ENCODE peak calls at places on chromosomes 6 and 20, in ten cellular contexts. One of them, this sample, is unnamed. For H3K4me1, the result is how much of the 10 kb centered on the place peaks cover.

GRCh38 chr6:116533233-116533957 is 12.1 kb downstream of the TRAPPC3L start:
- DNase-seq in stomach: no peak
- DNase-seq in uterus: no peak
- DNase-seq in adrenal gland: no peak
- DNase-seq in Peyer's patch: no peak
- DNase-seq in sigmoid colon: no peak
- DNase-seq in transverse colon: no peak
- DNase-seq in IMR-90: no peak
- DNase-seq in esophagus muscularis mucosa: no peak
- DNase-seq in A549: no peak
- DNase-seq in this sample: no peak

GRCh38 chr20:24987244-24987643 is 5.3 kb downstream of the APMAP start:
- DNase-seq in sigmoid colon: no peak
- DNase-seq in Peyer's patch: no peak
- DNase-seq in adrenal gland: peak
- DNase-seq in stomach: no peak
- DNase-seq in transverse colon: no peak
- DNase-seq in A549: no peak
- DNase-seq in IMR-90: peak
- DNase-seq in esophagus muscularis mucosa: no peak
- DNase-seq in uterus: no peak
- DNase-seq in this sample: no peak

GRCh38 chr6:25056130-25056529 is 120.4 kb upstream of the RIPOR2 start:
- DNase-seq in adrenal gland: no peak
- DNase-seq in uterus: no peak
- DNase-seq in sigmoid colon: no peak
- DNase-seq in esophagus muscularis mucosa: no peak
- DNase-seq in IMR-90: no peak
- DNase-seq in stomach: no peak
- DNase-seq in transverse colon: peak
- DNase-seq in A549: no peak
- DNase-seq in Peyer's patch: no peak
- DNase-seq in this sample: no peak

GRCh38 chr20:8749101-8749500 is 319.8 kb upstream of the PLCB4 start:
- DNase-seq in adrenal gland: no peak
- DNase-seq in esophagus muscularis mucosa: no peak
- DNase-seq in transverse colon: no peak
- DNase-seq in sigmoid colon: no peak
- DNase-seq in IMR-90: peak
- DNase-seq in Peyer's patch: no peak
- DNase-seq in stomach: no peak
- DNase-seq in uterus: no peak
- DNase-seq in A549: no peak
- DNase-seq in this sample: no peak

GRCh38 chr20:10739575-10739974 is 65.8 kb upstream of the JAG1 start:
- DNase-seq in stomach: no peak
- DNase-seq in adrenal gland: no peak
- DNase-seq in IMR-90: no peak
- DNase-seq in Peyer's patch: no peak
- DNase-seq in transverse colon: peak
- DNase-seq in sigmoid colon: no peak
- DNase-seq in A549: no peak
- DNase-seq in uterus: no peak
- DNase-seq in esophagus muscularis mucosa: no peak
- DNase-seq in this sample: no peak

GRCh38 chr6:26187981-26188635 is 100.9 kb downstream of the HFE start:
- DNase-seq in Peyer's patch: peak
- DNase-seq in transverse colon: peak
- DNase-seq in A549: no peak
- DNase-seq in esophagus muscularis mucosa: no peak
- DNase-seq in uterus: no peak
- DNase-seq in adrenal gland: peak
- DNase-seq in stomach: no peak
- DNase-seq in IMR-90: peak
- DNase-seq in sigmoid colon: no peak
- DNase-seq in this sample: peak

GRCh38 chr6:148538251-148539190 is 195.9 kb downstream of the SASH1 start:
- DNase-seq in sigmoid colon: no peak
- DNase-seq in transverse colon: no peak
- DNase-seq in A549: no peak
- DNase-seq in stomach: no peak
- DNase-seq in uterus: no peak
- DNase-seq in IMR-90: peak
- DNase-seq in adrenal gland: no peak
- DNase-seq in Peyer's patch: no peak
- DNase-seq in esophagus muscularis mucosa: no peak
- DNase-seq in this sample: no peak

GRCh38 chr6:152979116-152979515 is 3.7 kb downstream of the FBXO5 start:
- DNase-seq in transverse colon: no peak
- DNase-seq in esophagus muscularis mucosa: no peak
- DNase-seq in IMR-90: no peak
- DNase-seq in sigmoid colon: no peak
- DNase-seq in Peyer's patch: no peak
- DNase-seq in A549: no peak
- DNase-seq in uterus: no peak
- DNase-seq in adrenal gland: no peak
- DNase-seq in stomach: no peak
- DNase-seq in this sample: no peak

DNA sequence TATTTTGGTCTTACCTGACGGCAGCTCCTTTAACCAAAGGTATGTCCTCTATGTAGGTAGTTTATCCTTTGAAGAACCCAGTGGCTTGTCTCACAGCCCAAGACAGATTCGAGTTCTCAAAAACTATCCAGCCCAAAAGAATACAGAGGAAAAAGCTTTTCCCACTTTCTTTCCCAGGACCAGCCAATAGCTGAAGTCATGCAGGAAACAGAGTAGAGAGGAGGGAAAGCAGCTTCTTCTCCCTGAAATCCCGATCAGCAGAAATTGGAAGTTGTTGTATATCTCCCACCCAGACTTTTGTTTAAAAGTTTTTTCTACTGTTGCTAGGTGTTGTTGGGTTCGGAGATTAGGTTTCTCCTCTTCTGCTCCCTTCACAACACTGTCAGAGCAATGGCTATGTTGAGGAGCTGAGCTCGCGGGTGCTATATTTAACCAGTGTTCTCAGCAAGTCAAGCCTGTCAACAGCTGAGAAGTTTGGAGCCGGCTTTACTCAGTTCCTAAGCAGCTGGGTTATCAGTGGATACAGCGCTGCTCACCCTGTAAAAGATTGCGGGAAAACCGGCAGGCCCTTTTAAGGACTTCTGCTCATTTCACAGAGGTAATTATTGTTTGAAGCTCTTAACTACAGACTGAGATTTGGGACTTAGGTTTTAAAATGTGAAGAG is at the start of gene FILIP1:
- DNase-seq in sigmoid colon: peak
- DNase-seq in uterus: peak
- DNase-seq in IMR-90: peak
- DNase-seq in adrenal gland: peak
- DNase-seq in stomach: no peak
- DNase-seq in Peyer's patch: no peak
- DNase-seq in esophagus muscularis mucosa: no peak
- DNase-seq in A549: no peak
- DNase-seq in transverse colon: peak
- DNase-seq in this sample: no peak
- TF ChIP-seq POLR2A in sigmoid colon: peak
- TF ChIP-seq POLR2A in uterus: peak
- TF ChIP-seq POLR2A in IMR-90: no peak
- TF ChIP-seq POLR2A in adrenal gland: no peak
- TF ChIP-seq POLR2A in stomach: no peak
- TF ChIP-seq POLR2A in Peyer's patch: no peak
- TF ChIP-seq POLR2A in esophagus muscularis mucosa: peak
- TF ChIP-seq POLR2A in A549: no peak
- TF ChIP-seq POLR2A in transverse colon: peak
- TF ChIP-seq POLR2A in this sample: no peak

GRCh38 chr6:129684323-129684884 is 25.6 kb downstream of the ARHGAP18 start:
- DNase-seq in adrenal gland: no peak
- DNase-seq in A549: no peak
- DNase-seq in sigmoid colon: no peak
- DNase-seq in transverse colon: no peak
- DNase-seq in stomach: no peak
- DNase-seq in Peyer's patch: no peak
- DNase-seq in esophagus muscularis mucosa: peak
- DNase-seq in IMR-90: no peak
- DNase-seq in uterus: no peak
- DNase-seq in this sample: no peak

GRCh38 chr6:129685640-129686031 is 24.3 kb downstream of the ARHGAP18 start:
- DNase-seq in stomach: no peak
- DNase-seq in sigmoid colon: no peak
- DNase-seq in transverse colon: no peak
- DNase-seq in adrenal gland: no peak
- DNase-seq in Peyer's patch: no peak
- DNase-seq in esophagus muscularis mucosa: no peak
- DNase-seq in A549: no peak
- DNase-seq in IMR-90: no peak
- DNase-seq in uterus: no peak
- DNase-seq in this sample: no peak

GRCh38 chr6:129686941-129687627 is 22.9 kb downstream of the ARHGAP18 start:
- DNase-seq in uterus: no peak
- DNase-seq in stomach: no peak
- DNase-seq in IMR-90: peak
- DNase-seq in transverse colon: peak
- DNase-seq in sigmoid colon: no peak
- DNase-seq in Peyer's patch: no peak
- DNase-seq in esophagus muscularis mucosa: peak
- DNase-seq in A549: no peak
- DNase-seq in adrenal gland: no peak
- DNase-seq in this sample: no peak

GRCh38 chr6:129683606-129684322 is 26.2 kb downstream of the ARHGAP18 start:
- DNase-seq in transverse colon: peak
- DNase-seq in adrenal gland: peak
- DNase-seq in esophagus muscularis mucosa: peak
- DNase-seq in IMR-90: peak
- DNase-seq in uterus: peak
- DNase-seq in A549: peak
- DNase-seq in sigmoid colon: peak
- DNase-seq in Peyer's patch: no peak
- DNase-seq in stomach: peak
- DNase-seq in this sample: peak

GRCh38 chr6:129684903-129685639 is 24.9 kb downstream of the ARHGAP18 start:
- DNase-seq in A549: no peak
- DNase-seq in esophagus muscularis mucosa: peak
- DNase-seq in sigmoid colon: no peak
- DNase-seq in transverse colon: no peak
- DNase-seq in Peyer's patch: no peak
- DNase-seq in IMR-90: no peak
- DNase-seq in stomach: no peak
- DNase-seq in uterus: no peak
- DNase-seq in adrenal gland: no peak
- DNase-seq in this sample: no peak
- H3K4me1 ChIP-seq in A549: under half
- H3K4me1 ChIP-seq in esophagus muscularis mucosa: under half
- H3K4me1 ChIP-seq in sigmoid colon: under half
- H3K4me1 ChIP-seq in transverse colon: under half
- H3K4me1 ChIP-seq in Peyer's patch: under half
- H3K4me1 ChIP-seq in IMR-90: under half
- H3K4me1 ChIP-seq in stomach: half or more
- H3K4me1 ChIP-seq in uterus: under half
- H3K4me1 ChIP-seq in adrenal gland: under half
- H3K4me1 ChIP-seq in this sample: under half

GRCh38 chr20:31602779-31603441 is 2.2 kb upstream of the ID1 start:
- DNase-seq in stomach: peak
- DNase-seq in uterus: no peak
- DNase-seq in adrenal gland: no peak
- DNase-seq in Peyer's patch: no peak
- DNase-seq in sigmoid colon: no peak
- DNase-seq in A549: peak
- DNase-seq in transverse colon: peak
- DNase-seq in esophagus muscularis mucosa: no peak
- DNase-seq in IMR-90: peak
- DNase-seq in this sample: no peak

GRCh38 chr20:31605031-31605901 is at the start of gene ID1:
- DNase-seq in uterus: peak
- DNase-seq in transverse colon: peak
- DNase-seq in Peyer's patch: peak
- DNase-seq in IMR-90: peak
- DNase-seq in adrenal gland: peak
- DNase-seq in A549: peak
- DNase-seq in stomach: peak
- DNase-seq in esophagus muscularis mucosa: peak
- DNase-seq in sigmoid colon: peak
- DNase-seq in this sample: peak

GRCh38 chr20:31602430-31602778 is 2.7 kb upstream of the ID1 start:
- DNase-seq in uterus: no peak
- DNase-seq in Peyer's patch: no peak
- DNase-seq in transverse colon: no peak
- DNase-seq in adrenal gland: no peak
- DNase-seq in sigmoid colon: no peak
- DNase-seq in stomach: no peak
- DNase-seq in IMR-90: no peak
- DNase-seq in esophagus muscularis mucosa: no peak
- DNase-seq in A549: no peak
- DNase-seq in this sample: no peak

GRCh38 chr20:31604567-31605030 is 490 bp upstream of the ID1 start:
- DNase-seq in adrenal gland: no peak
- DNase-seq in IMR-90: no peak
- DNase-seq in Peyer's patch: no peak
- DNase-seq in uterus: no peak
- DNase-seq in A549: no peak
- DNase-seq in transverse colon: no peak
- DNase-seq in sigmoid colon: no peak
- DNase-seq in stomach: no peak
- DNase-seq in esophagus muscularis mucosa: no peak
- DNase-seq in this sample: no peak

DNA sequence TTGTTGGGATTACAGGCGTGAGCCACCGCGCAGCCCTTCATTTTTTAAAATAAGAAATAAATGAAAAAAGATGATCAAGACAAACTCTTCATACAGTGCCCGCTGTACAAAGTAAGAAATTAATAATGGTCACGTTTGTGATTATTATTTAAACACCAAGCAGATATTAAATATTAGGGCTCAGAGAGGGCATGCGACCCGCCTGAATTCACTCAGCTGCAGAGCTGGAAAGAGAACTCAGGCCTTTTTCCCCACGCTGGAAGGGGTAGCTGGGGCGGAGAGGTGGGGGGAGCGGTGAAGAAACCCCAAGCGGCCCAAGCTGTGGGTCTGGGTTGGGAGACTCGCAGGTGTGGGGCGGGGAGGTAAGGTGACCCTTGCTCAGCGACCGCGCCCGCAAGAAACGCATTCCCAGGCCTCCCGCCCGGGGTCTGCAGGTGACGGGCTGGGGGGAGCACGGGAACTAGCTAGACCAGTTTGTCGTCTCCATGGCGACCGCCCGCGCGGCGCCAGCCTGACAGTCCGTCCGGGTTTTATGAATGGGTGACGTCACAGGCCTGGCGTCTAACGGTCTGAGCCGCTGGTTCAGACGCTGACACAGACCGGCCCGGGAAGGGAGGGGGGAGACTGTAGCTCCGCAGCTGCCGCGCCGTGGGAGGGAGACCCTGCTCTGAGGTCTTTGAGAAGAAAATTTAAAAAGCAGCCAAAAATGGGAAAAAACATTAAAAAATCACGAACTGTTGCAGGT is 1.1 kb upstream of the ID1 start:
- DNase-seq in esophagus muscularis mucosa: peak
- DNase-seq in adrenal gland: peak
- DNase-seq in transverse colon: peak
- DNase-seq in uterus: peak
- DNase-seq in IMR-90: peak
- DNase-seq in sigmoid colon: peak
- DNase-seq in A549: peak
- DNase-seq in Peyer's patch: peak
- DNase-seq in stomach: peak
- DNase-seq in this sample: peak
- TF ChIP-seq POLR2A in esophagus muscularis mucosa: peak
- TF ChIP-seq POLR2A in adrenal gland: peak
- TF ChIP-seq POLR2A in transverse colon: peak
- TF ChIP-seq POLR2A in uterus: peak
- TF ChIP-seq POLR2A in IMR-90: peak
- TF ChIP-seq POLR2A in sigmoid colon: peak
- TF ChIP-seq POLR2A in A549: peak
- TF ChIP-seq POLR2A in Peyer's patch: peak
- TF ChIP-seq POLR2A in stomach: peak
- TF ChIP-seq POLR2A in this sample: peak

DNA sequence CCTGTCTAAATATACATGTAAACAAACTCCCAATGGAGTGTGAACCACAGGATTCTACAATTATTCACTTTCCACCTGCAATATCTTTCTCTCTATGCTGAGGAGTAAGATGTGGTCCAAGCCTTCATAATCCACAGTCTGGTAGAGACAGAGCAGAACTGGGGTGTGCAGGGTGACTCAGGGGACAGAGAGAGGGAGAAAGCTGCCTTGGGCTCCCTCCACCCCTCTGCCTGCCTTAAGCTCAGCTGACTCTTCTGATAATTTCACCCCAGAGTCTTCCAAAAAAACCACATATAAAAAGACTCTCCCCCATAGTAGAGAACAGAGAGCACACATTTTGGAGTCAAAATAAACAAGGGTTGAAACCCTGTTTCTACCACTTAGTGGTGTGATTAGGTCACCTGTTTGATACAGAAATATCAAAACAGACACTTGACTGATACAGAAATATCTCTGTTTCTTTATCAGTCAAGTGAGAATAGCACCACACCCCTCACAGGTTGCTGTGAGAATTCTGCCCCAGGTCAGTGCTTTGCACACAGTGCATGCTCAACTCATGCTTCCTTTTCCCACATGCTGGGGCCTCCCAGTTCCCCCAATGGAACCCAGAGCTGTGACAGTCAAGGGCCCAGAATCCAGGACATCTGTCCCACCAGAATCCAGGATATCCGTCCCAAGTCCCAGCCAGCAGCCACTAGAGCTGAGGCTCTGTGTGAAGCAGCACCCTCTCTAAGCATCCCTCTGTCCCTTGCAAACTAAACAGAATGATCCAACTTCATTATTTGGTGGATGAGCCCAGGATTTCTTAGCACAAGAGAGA is 1.3 kb downstream of the TREML2 start:
- DNase-seq in IMR-90: no peak
- DNase-seq in transverse colon: no peak
- DNase-seq in stomach: no peak
- DNase-seq in esophagus muscularis mucosa: peak
- DNase-seq in A549: no peak
- DNase-seq in adrenal gland: no peak
- DNase-seq in uterus: no peak
- DNase-seq in Peyer's patch: no peak
- DNase-seq in sigmoid colon: no peak
- DNase-seq in this sample: no peak
- H3K4me1 ChIP-seq in IMR-90: under half
- H3K4me1 ChIP-seq in transverse colon: under half
- H3K4me1 ChIP-seq in stomach: under half
- H3K4me1 ChIP-seq in esophagus muscularis mucosa: under half
- H3K4me1 ChIP-seq in A549: under half
- H3K4me1 ChIP-seq in adrenal gland: under half
- H3K4me1 ChIP-seq in uterus: under half
- H3K4me1 ChIP-seq in Peyer's patch: under half
- H3K4me1 ChIP-seq in sigmoid colon: under half
- H3K4me1 ChIP-seq in this sample: under half